ENCODE peak calls at places on chromosomes 12 and 14, in five cellular contexts. One of them, this sample, is unnamed.

GRCh38 chr12:42696424-42697149 is 107.0 kb upstream of the PRICKLE1 start:
- DNase-seq in H4: peak; percentile 30
- DNase-seq in ureter: peak; percentile 76
- DNase-seq in HTR-8/SVneo: no peak
- DNase-seq in activated CD4-positive, alpha-beta T cell treated with anti-CD3 and anti-CD28 coated beads, Interleukin-2, amount 10 ng/mL, durations not matched to agents 7 days and 5 days: no peak
- DNase-seq in this sample: peak; percentile 64

GRCh38 chr12:107091989-107092641 is 1.2 kb downstream of the CRY1 start:
- DNase-seq in H4: peak; percentile 94
- DNase-seq in HTR-8/SVneo: peak; percentile 66
- DNase-seq in activated CD4-positive, alpha-beta T cell treated with anti-CD3 and anti-CD28 coated beads, Interleukin-2, amount 10 ng/mL, durations not matched to agents 7 days and 5 days: peak; percentile 54
- DNase-seq in ureter: peak; percentile 67
- DNase-seq in this sample: peak; percentile 95

GRCh38 chr14:64673748-64674147 is 30.5 kb upstream of the PLEKHG3 start:
- DNase-seq in HTR-8/SVneo: peak; percentile 77
- DNase-seq in H4: peak; percentile 33
- DNase-seq in ureter: no peak
- DNase-seq in activated CD4-positive, alpha-beta T cell treated with anti-CD3 and anti-CD28 coated beads, Interleukin-2, amount 10 ng/mL, durations not matched to agents 7 days and 5 days: peak; percentile 73
- DNase-seq in this sample: no peak

GRCh38 chr14:92690171-92691011 is 58.0 kb downstream of the LGMN start:
- DNase-seq in H4: peak; percentile 55
- DNase-seq in activated CD4-positive, alpha-beta T cell treated with anti-CD3 and anti-CD28 coated beads, Interleukin-2, amount 10 ng/mL, durations not matched to agents 7 days and 5 days: no peak
- DNase-seq in HTR-8/SVneo: peak; percentile 56
- DNase-seq in ureter: no peak
- DNase-seq in this sample: peak; percentile 74

GRCh38 chr14:70641548-70642312 is at the start of gene TTC9:
- DNase-seq in HTR-8/SVneo: peak; percentile 59
- DNase-seq in H4: no peak
- DNase-seq in activated CD4-positive, alpha-beta T cell treated with anti-CD3 and anti-CD28 coated beads, Interleukin-2, amount 10 ng/mL, durations not matched to agents 7 days and 5 days: no peak
- DNase-seq in ureter: no peak
- DNase-seq in this sample: peak; percentile 37

GRCh38 chr12:30694412-30694955 is 1.2 kb downstream of the IPO8 start:
- DNase-seq in H4: no peak
- DNase-seq in HTR-8/SVneo: no peak
- DNase-seq in activated CD4-positive, alpha-beta T cell treated with anti-CD3 and anti-CD28 coated beads, Interleukin-2, amount 10 ng/mL, durations not matched to agents 7 days and 5 days: no peak
- DNase-seq in ureter: no peak
- DNase-seq in this sample: peak; percentile 30

GRCh38 chr12:106926657-106927056 is 29.1 kb upstream of the TMEM263 start:
- DNase-seq in activated CD4-positive, alpha-beta T cell treated with anti-CD3 and anti-CD28 coated beads, Interleukin-2, amount 10 ng/mL, durations not matched to agents 7 days and 5 days: no peak
- DNase-seq in H4: no peak
- DNase-seq in HTR-8/SVneo: no peak
- DNase-seq in ureter: no peak
- DNase-seq in this sample: no peak

GRCh38 chr14:58428011-58428807 is 690 bp downstream of the KIAA0586 start:
- DNase-seq in H4: peak; percentile 56
- DNase-seq in ureter: no peak
- DNase-seq in activated CD4-positive, alpha-beta T cell treated with anti-CD3 and anti-CD28 coated beads, Interleukin-2, amount 10 ng/mL, durations not matched to agents 7 days and 5 days: peak; percentile 38
- DNase-seq in HTR-8/SVneo: peak; percentile 69
- DNase-seq in this sample: peak; percentile 78

GRCh38 chr14:90361865-90362557 is 30.3 kb upstream of the NRDE2 start:
- DNase-seq in H4: no peak
- DNase-seq in ureter: no peak
- DNase-seq in activated CD4-positive, alpha-beta T cell treated with anti-CD3 and anti-CD28 coated beads, Interleukin-2, amount 10 ng/mL, durations not matched to agents 7 days and 5 days: no peak
- DNase-seq in HTR-8/SVneo: no peak
- DNase-seq in this sample: no peak

GRCh38 chr12:67394600-67394999 is 125.4 kb downstream of the CAND1 start:
- DNase-seq in HTR-8/SVneo: no peak
- DNase-seq in activated CD4-positive, alpha-beta T cell treated with anti-CD3 and anti-CD28 coated beads, Interleukin-2, amount 10 ng/mL, durations not matched to agents 7 days and 5 days: no peak
- DNase-seq in ureter: peak; percentile 69
- DNase-seq in H4: no peak
- DNase-seq in this sample: peak; percentile 68